ENCODE peak calls at places on chromosomes 3 and 15, in five cellular contexts. R is cardiac fibroblast, A is thoracic aorta, L is body of pancreas, D is GM12864. F is an unnamed sample.

GRCh38 chr15:34154725-34155204 is 52.9 kb downstream of the PGBD4 start:
- DNase-seq in R (peak), A (no peak), L (no peak), D (no peak), F (peak)

GRCh38 chr3:42061042-42061710 is 30.0 kb upstream of the TRAK1 start:
- DNase-seq in R (no peak), A (no peak), L (no peak), D (no peak), F (no peak)

GRCh38 chr3:129313983-129314756 is 35.5 kb downstream of the HMCES start:
- DNase-seq in R (peak), A (no peak), L (peak), D (no peak), F (peak)

GRCh38 chr15:90419738-90420487 is 31.9 kb downstream of the IQGAP1 start:
- DNase-seq in R (peak), A (no peak), L (no peak), D (no peak), F (peak)

GRCh38 chr15:80982205-80982604 is 7.4 kb downstream of the MESD start:
- DNase-seq in R (no peak), A (no peak), L (no peak), D (no peak), F (no peak)

GRCh38 chr15:74839526-74840395 is 3.2 kb downstream of the ULK3 start:
- DNase-seq in R (no peak), A (no peak), L (no peak), D (no peak), F (no peak)

GRCh38 chr15:70243686-70244540 is 146.2 kb upstream of the TLE3 start:
- DNase-seq in R (no peak), A (no peak), L (no peak), D (no peak), F (no peak)

GRCh38 chr3:45110185-45110833 is 35.9 kb downstream of the CDCP1 start:
- DNase-seq in R (no peak), A (no peak), L (peak), D (no peak), F (no peak)

GRCh38 chr3:59820352-59820934 is 770.6 kb upstream of the CFAP20DC start:
- DNase-seq in R (peak), A (no peak), L (no peak), D (no peak), F (peak)

GRCh38 chr3:48215466-48215865 is 7.8 kb upstream of the CAMP start:
- DNase-seq in R (peak), A (no peak), L (peak), D (no peak), F (peak)

GRCh38 chr15:60183366-60183765 is 179.3 kb downstream of the FOXB1 start:
- DNase-seq in R (no peak), A (no peak), L (no peak), D (no peak), F (no peak)

GRCh38 chr3:78999139-78999538 is 768.7 kb downstream of the ROBO1 start:
- DNase-seq in R (no peak), A (no peak), L (no peak), D (no peak), F (no peak)

GRCh38 chr3:104635872-104636580 is 730.7 kb upstream of the ALCAM start:
- DNase-seq in R (no peak), A (no peak), L (peak), D (no peak), F (no peak)

GRCh38 chr3:99842826-99843589 is 25.3 kb downstream of the CMSS1 start:
- DNase-seq in R (peak), A (no peak), L (peak), D (no peak), F (peak)

GRCh38 chr3:186938716-186939115 is 8.4 kb downstream of the ST6GAL1 start:
- DNase-seq in R (peak), A (no peak), L (no peak), D (no peak), F (peak)

GRCh38 chr15:40595773-40596172 is 1.7 kb downstream of the KNL1 start:
- DNase-seq in R (no peak), A (no peak), L (no peak), D (no peak), F (peak)

GRCh38 chr3:180600473-180600872 is 1.5 kb upstream of the TTC14 start:
- DNase-seq in R (no peak), A (no peak), L (no peak), D (no peak), F (no peak)

GRCh38 chr15:51403072-51403878 is 61.8 kb downstream of the GLDN start:
- DNase-seq in R (peak), A (no peak), L (peak), D (no peak), F (peak)

GRCh38 chr3:186320862-186321568 is 41.0 kb downstream of the DGKG start:
- DNase-seq in R (no peak), A (no peak), L (no peak), D (no peak), F (no peak)

GRCh38 chr15:69304176-69304533 is 5.4 kb downstream of the PAQR5 start:
- DNase-seq in R (peak), A (no peak), L (peak), D (no peak), F (peak)

GRCh38 chr3:69370156-69370944 is 15.5 kb downstream of the FRMD4B start:
- DNase-seq in R (peak), A (peak), L (peak), D (no peak), F (no peak)

GRCh38 chr3:125148836-125149235 is 63.7 kb downstream of the SLC12A8 start:
- DNase-seq in R (no peak), A (peak), L (no peak), D (no peak), F (no peak)

GRCh38 chr3:57079221-57079831 is 18.9 kb downstream of the SPATA12 start:
- DNase-seq in R (no peak), A (no peak), L (peak), D (no peak), F (peak)

DNA sequence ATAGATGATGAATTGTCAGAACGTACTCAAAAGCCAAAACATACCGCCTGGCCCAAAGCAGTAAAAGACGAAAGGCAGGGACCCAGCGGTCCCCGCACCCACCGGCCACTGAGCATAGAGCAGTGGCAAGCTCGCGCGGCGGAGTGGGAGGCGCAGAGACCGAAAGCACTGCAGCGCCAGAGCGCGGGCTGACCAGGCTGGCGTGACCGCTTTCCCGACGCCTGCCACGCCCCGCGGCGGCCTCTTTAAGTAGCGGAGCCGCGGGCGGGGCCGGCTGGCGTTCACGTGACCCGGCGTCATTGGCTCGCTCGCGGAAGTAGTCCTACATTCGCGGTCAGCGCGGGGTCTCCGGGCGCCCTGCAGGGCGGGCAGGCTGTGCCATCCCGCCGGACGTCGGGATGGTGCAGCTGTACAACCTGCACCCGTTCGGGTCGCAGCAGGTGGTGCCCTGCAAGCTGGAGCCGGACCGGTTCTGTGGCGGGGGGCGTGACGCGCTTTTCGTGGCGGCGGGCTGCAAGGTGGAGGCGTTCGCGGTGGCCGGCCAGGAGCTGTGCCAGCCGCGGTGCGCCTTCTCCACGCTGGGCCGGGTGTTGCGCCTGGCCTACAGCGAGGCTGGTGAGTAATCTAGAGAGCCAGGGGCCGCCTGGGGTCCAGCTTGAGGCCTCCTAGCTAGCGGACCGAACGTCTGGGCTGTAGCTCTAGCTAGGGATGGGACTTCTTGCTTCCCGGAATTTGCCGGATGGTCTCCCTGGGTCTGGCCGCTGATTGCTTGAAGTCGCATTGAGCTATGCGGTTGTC is at the start of gene HPS3:
- DNase-seq in R (peak), A (peak), L (peak), D (peak), F (peak)
- TF ChIP-seq CTCF in R (no peak), A (peak), L (peak), D (no peak), F (no peak)

DNA sequence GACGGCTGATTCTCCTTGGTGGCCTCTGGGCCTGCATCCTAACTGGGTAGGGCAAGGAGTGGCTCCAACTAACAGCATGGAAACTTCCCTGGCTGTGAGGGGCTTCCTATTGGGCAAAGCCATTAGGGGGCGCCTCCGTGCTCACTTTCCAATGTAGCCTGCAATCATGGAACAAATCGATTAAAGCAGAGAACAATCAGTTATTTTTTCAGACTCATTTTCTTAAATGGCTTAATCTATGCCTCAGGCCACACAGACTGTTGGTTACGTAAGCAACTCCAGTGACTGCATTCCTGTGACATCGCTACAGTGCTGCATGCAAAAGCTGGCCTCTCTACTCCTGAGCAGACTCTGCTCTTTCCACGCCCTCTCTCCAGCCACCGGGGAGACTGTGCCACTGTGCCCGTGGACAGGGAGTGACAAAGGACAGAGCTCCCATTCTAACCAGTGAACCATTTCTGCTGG is 278.9 kb downstream of the KLF13 start:
- DNase-seq in R (peak), A (no peak), L (no peak), D (no peak), F (peak)
- TF ChIP-seq CTCF in R (peak), A (no peak), L (no peak), D (no peak), F (no peak)

GRCh38 chr3:1082024-1082633 is 10.7 kb upstream of the CNTN6 start:
- DNase-seq in R (peak), A (no peak), L (peak), D (peak), F (peak)
- TF ChIP-seq CTCF in R (peak), A (peak), L (peak), D (peak), F (peak)

GRCh38 chr15:41858756-41859155 is 20.1 kb downstream of the PLA2G4B start:
- DNase-seq in R (no peak), A (no peak), L (no peak), D (no peak), F (no peak)

GRCh38 chr15:41861736-41862356 is 23.2 kb downstream of the PLA2G4B start:
- DNase-seq in R (no peak), A (no peak), L (no peak), D (no peak), F (no peak)

GRCh38 chr15:41862515-41863116 is 24.0 kb downstream of the PLA2G4B start:
- DNase-seq in R (no peak), A (no peak), L (peak), D (no peak), F (no peak)

GRCh38 chr15:41857316-41857715 is 18.7 kb downstream of the PLA2G4B start:
- DNase-seq in R (no peak), A (no peak), L (no peak), D (no peak), F (no peak)

GRCh38 chr15:41860049-41860828 is 21.6 kb downstream of the PLA2G4B start:
- DNase-seq in R (peak), A (no peak), L (no peak), D (no peak), F (no peak)
- TF ChIP-seq CTCF in R (no peak), A (no peak), L (no peak), D (no peak), F (peak)

GRCh38 chr3:52384009-52384761 is 60.7 kb downstream of the SEMA3G start:
- DNase-seq in R (no peak), A (no peak), L (no peak), D (no peak), F (no peak)

GRCh38 chr3:52383446-52383845 is 61.5 kb downstream of the SEMA3G start:
- DNase-seq in R (no peak), A (no peak), L (no peak), D (no peak), F (no peak)

GRCh38 chr3:52387481-52387880 is 57.4 kb downstream of the SEMA3G start:
- DNase-seq in R (no peak), A (no peak), L (no peak), D (no peak), F (no peak)

GRCh38 chr3:52388348-52388821 is 56.5 kb downstream of the SEMA3G start:
- DNase-seq in R (no peak), A (no peak), L (no peak), D (no peak), F (no peak)

GRCh38 chr3:52385157-52385556 is 59.7 kb downstream of the SEMA3G start:
- DNase-seq in R (peak), A (no peak), L (no peak), D (no peak), F (peak)
- TF ChIP-seq CTCF in R (peak), A (peak), L (peak), D (peak), F (peak)

GRCh38 chr3:101464235-101464634 is 48.8 kb downstream of the SENP7 start:
- DNase-seq in R (no peak), A (no peak), L (no peak), D (no peak), F (no peak)

GRCh38 chr3:101466465-101467309 is 46.3 kb downstream of the SENP7 start:
- DNase-seq in R (no peak), A (no peak), L (peak), D (no peak), F (no peak)

DNA sequence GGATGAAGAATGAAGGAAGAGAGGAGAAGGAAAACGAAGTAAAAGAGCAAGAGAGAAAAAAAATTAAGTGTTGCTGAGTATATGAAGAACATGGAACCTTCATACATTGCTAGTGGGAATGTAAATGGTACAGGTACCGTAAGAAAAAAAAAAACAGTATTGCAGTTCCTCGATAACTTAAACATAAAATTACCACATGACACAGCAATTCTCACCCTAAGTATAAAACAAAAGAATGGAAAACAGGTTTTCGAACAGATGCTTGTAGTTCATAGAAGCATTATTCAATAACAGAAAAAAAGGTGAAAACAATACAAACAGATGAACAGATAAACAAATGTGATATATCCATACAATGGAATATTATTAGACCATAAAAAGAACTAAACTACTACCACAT is 51.6 kb downstream of the SENP7 start:
- DNase-seq in R (no peak), A (no peak), L (no peak), D (no peak), F (no peak)
- TF ChIP-seq CTCF in R (no peak), A (no peak), L (no peak), D (no peak), F (no peak)

GRCh38 chr3:160691962-160692361 is 15.0 kb downstream of the ARL14 start:
- DNase-seq in R (no peak), A (no peak), L (no peak), D (no peak), F (no peak)

GRCh38 chr3:160685144-160685766 is 8.3 kb downstream of the ARL14 start:
- DNase-seq in R (no peak), A (no peak), L (no peak), D (no peak), F (peak)

GRCh38 chr3:160691151-160691550 is 14.2 kb downstream of the ARL14 start:
- DNase-seq in R (no peak), A (no peak), L (no peak), D (no peak), F (no peak)

GRCh38 chr3:160684368-160684740 is 7.4 kb downstream of the ARL14 start:
- DNase-seq in R (no peak), A (no peak), L (no peak), D (no peak), F (no peak)

GRCh38 chr3:160686955-160687535 is 10.1 kb downstream of the ARL14 start:
- DNase-seq in R (peak), A (no peak), L (no peak), D (no peak), F (peak)
- TF ChIP-seq CTCF in R (peak), A (no peak), L (peak), D (peak), F (no peak)